ENCODE peak calls at places on chromosomes 16 and 17, in six cellular contexts. C is endothelial cell of umbilical vein, T is K562, Z is A549, N is GM12878, A is HepG2. X is an unnamed sample.

GRCh38 chr16:1145383-1146100 is 7.4 kb upstream of the CACNA1H start:
- DNase-seq in C (no peak), T (no peak), Z (no peak), N (no peak), A (no peak), X (no peak)

GRCh38 chr16:69567031-69567680 is 1.4 kb downstream of the NFAT5 start:
- DNase-seq in C (peak), T (peak), Z (no peak), N (no peak), A (peak), X (peak)

GRCh38 chr17:47829870-47830269 is 1.5 kb downstream of the MRPL10 start:
- DNase-seq in C (no peak), T (no peak), Z (no peak), N (no peak), A (no peak), X (no peak)

GRCh38 chr16:78446486-78446885 is 347.0 kb downstream of the WWOX start:
- DNase-seq in C (no peak), T (no peak), Z (no peak), N (no peak), A (no peak), X (no peak)

GRCh38 chr16:27771201-27771910 is 221.4 kb downstream of the KATNIP start:
- DNase-seq in C (no peak), T (no peak), Z (no peak), N (no peak), A (no peak), X (no peak)

GRCh38 chr17:62627219-62627903 is at the start of gene MRC2:
- DNase-seq in C (peak), T (peak), Z (peak), N (no peak), A (no peak), X (peak)

GRCh38 chr17:19238167-19238505 is 970 bp downstream of the EPN2 start:
- DNase-seq in C (peak), T (no peak), Z (peak), N (no peak), A (no peak), X (no peak)

GRCh38 chr16:2043980-2044451 is 3.6 kb downstream of the NTHL1 start:
- DNase-seq in C (peak), T (no peak), Z (no peak), N (no peak), A (no peak), X (no peak)

GRCh38 chr16:57123216-57123968 is 31.0 kb downstream of the CPNE2 start:
- DNase-seq in C (no peak), T (peak), Z (no peak), N (no peak), A (no peak), X (peak)

GRCh38 chr17:71922439-71922838 is 198.4 kb upstream of the SOX9 start:
- DNase-seq in C (no peak), T (no peak), Z (no peak), N (peak), A (no peak), X (no peak)

GRCh38 chr17:40301315-40301714 is 7.7 kb upstream of the RARA start:
- DNase-seq in C (no peak), T (peak), Z (no peak), N (no peak), A (no peak), X (peak)

GRCh38 chr17:40415390-40415789 is 2.3 kb downstream of the TOP2A start:
- DNase-seq in C (peak), T (peak), Z (peak), N (no peak), A (peak), X (peak)

GRCh38 chr17:41967141-41967920 is 736 bp downstream of the CNP start:
- DNase-seq in C (no peak), T (peak), Z (no peak), N (no peak), A (peak), X (no peak)

GRCh38 chr17:76911299-76912007 is 43.2 kb downstream of the MGAT5B start:
- DNase-seq in C (no peak), T (no peak), Z (no peak), N (no peak), A (no peak), X (no peak)

GRCh38 chr17:9272506-9272905 is 251.2 kb downstream of the NTN1 start:
- DNase-seq in C (no peak), T (no peak), Z (no peak), N (no peak), A (no peak), X (no peak)

GRCh38 chr17:55314784-55315491 is 50.2 kb downstream of the HLF start:
- DNase-seq in C (no peak), T (no peak), Z (no peak), N (no peak), A (no peak), X (no peak)

GRCh38 chr16:1972490-1972877 is 631 bp downstream of the TBL3 start:
- DNase-seq in C (no peak), T (peak), Z (no peak), N (no peak), A (no peak), X (peak)

GRCh38 chr16:69187891-69188451 is 1.0 kb downstream of the SNTB2 start:
- DNase-seq in C (peak), T (peak), Z (peak), N (no peak), A (peak), X (peak)

GRCh38 chr16:57261806-57262205 is 16.7 kb downstream of the ARL2BP start:
- DNase-seq in C (no peak), T (no peak), Z (no peak), N (no peak), A (no peak), X (no peak)

GRCh38 chr17:45794840-45795239 is 10.7 kb downstream of the CRHR1 start:
- DNase-seq in C (no peak), T (peak), Z (peak), N (no peak), A (no peak), X (no peak)

GRCh38 chr17:7858487-7858832 is 657 bp downstream of the CYB5D1 start:
- DNase-seq in C (peak), T (peak), Z (peak), N (no peak), A (peak), X (peak)

GRCh38 chr17:47120521-47121095 is 68.5 kb downstream of the CDC27 start:
- DNase-seq in C (no peak), T (no peak), Z (no peak), N (no peak), A (no peak), X (no peak)

GRCh38 chr16:88367560-88367959 is 15.2 kb upstream of the ZNF469 start:
- DNase-seq in C (no peak), T (no peak), Z (no peak), N (no peak), A (no peak), X (no peak)

GRCh38 chr16:46650224-46650623 is 29.0 kb upstream of the SHCBP1 start:
- DNase-seq in C (no peak), T (no peak), Z (no peak), N (no peak), A (no peak), X (no peak)

GRCh38 chr17:17679748-17680147 is 1.5 kb upstream of the RAI1 start:
- DNase-seq in C (no peak), T (no peak), Z (no peak), N (no peak), A (no peak), X (no peak)

GRCh38 chr17:82613283-82614094 is 34.8 kb downstream of the WDR45B start:
- DNase-seq in C (no peak), T (no peak), Z (no peak), N (no peak), A (no peak), X (no peak)

GRCh38 chr16:14628806-14629611 is 1.1 kb downstream of the PARN start:
- DNase-seq in C (no peak), T (peak), Z (no peak), N (no peak), A (no peak), X (no peak)

GRCh38 chr17:71163813-71164122 is 957.1 kb upstream of the SOX9 start:
- DNase-seq in C (no peak), T (no peak), Z (no peak), N (no peak), A (no peak), X (no peak)

GRCh38 chr16:89422905-89423630 is 67.3 kb downstream of the ANKRD11 start:
- DNase-seq in C (no peak), T (no peak), Z (no peak), N (peak), A (peak), X (peak)

GRCh38 chr16:1178295-1178910 is 25.5 kb downstream of the CACNA1H start:
- DNase-seq in C (no peak), T (peak), Z (no peak), N (no peak), A (no peak), X (no peak)

GRCh38 chr17:14304222-14304844 is 3.5 kb downstream of the HS3ST3B1 start:
- DNase-seq in C (no peak), T (no peak), Z (no peak), N (no peak), A (no peak), X (no peak)

GRCh38 chr16:87319011-87319410 is 1.8 kb upstream of the C16orf95 start:
- DNase-seq in C (no peak), T (no peak), Z (no peak), N (no peak), A (no peak), X (no peak)

GRCh38 chr17:40035162-40035559 is 19.0 kb downstream of the MED24 start:
- DNase-seq in C (peak), T (peak), Z (peak), N (no peak), A (no peak), X (peak)

GRCh38 chr16:16162591-16162990 is 60.7 kb downstream of the ABCC6 start:
- DNase-seq in C (no peak), T (no peak), Z (no peak), N (no peak), A (no peak), X (no peak)

GRCh38 chr17:30720013-30720471 is 104.5 kb downstream of the CRLF3 start:
- DNase-seq in C (no peak), T (no peak), Z (no peak), N (no peak), A (no peak), X (no peak)

GRCh38 chr16:65038125-65038524 is 83.7 kb downstream of the CDH11 start:
- DNase-seq in C (no peak), T (no peak), Z (no peak), N (no peak), A (no peak), X (no peak)

GRCh38 chr16:57041182-57042156 is 50.9 kb upstream of the CPNE2 start:
- DNase-seq in C (no peak), T (no peak), Z (no peak), N (peak), A (no peak), X (peak)

GRCh38 chr17:40431231-40431602 is 12.0 kb upstream of the IGFBP4 start:
- DNase-seq in C (no peak), T (no peak), Z (no peak), N (no peak), A (no peak), X (no peak)

GRCh38 chr16:50844840-50845239 is 103.0 kb downstream of the CYLD start:
- DNase-seq in C (no peak), T (no peak), Z (no peak), N (no peak), A (no peak), X (no peak)
- H3K4me3 ChIP-seq in C (no peak), T (no peak), Z (no peak), N (no peak), A (no peak), X (no peak)

GRCh38 chr16:73050115-73051099 is 2.5 kb upstream of the ZFHX3 start:
- DNase-seq in C (no peak), T (no peak), Z (no peak), N (no peak), A (no peak), X (no peak)
- TF ChIP-seq CTCF in C (no peak), T (no peak), Z (no peak), N (no peak), A (peak), X (no peak)

GRCh38 chr16:58502217-58502921 is 2.4 kb downstream of the NDRG4 start:
- DNase-seq in C (no peak), T (no peak), Z (no peak), N (no peak), A (no peak), X (no peak)
- TF ChIP-seq MYC in C (no peak), T (no peak), Z (no peak), N (no peak), A (no peak), X (no peak)

GRCh38 chr17:78824240-78824639 is 16.4 kb downstream of the USP36 start:
- DNase-seq in C (no peak), T (no peak), Z (no peak), N (no peak), A (no peak), X (no peak)

GRCh38 chr17:78826836-78827509 is 13.6 kb downstream of the USP36 start:
- DNase-seq in C (no peak), T (no peak), Z (no peak), N (no peak), A (no peak), X (no peak)

GRCh38 chr17:78823282-78824046 is 17.1 kb downstream of the USP36 start:
- DNase-seq in C (no peak), T (no peak), Z (no peak), N (no peak), A (no peak), X (no peak)

GRCh38 chr17:78826426-78826825 is 14.2 kb downstream of the USP36 start:
- DNase-seq in C (no peak), T (no peak), Z (no peak), N (no peak), A (no peak), X (no peak)

DNA sequence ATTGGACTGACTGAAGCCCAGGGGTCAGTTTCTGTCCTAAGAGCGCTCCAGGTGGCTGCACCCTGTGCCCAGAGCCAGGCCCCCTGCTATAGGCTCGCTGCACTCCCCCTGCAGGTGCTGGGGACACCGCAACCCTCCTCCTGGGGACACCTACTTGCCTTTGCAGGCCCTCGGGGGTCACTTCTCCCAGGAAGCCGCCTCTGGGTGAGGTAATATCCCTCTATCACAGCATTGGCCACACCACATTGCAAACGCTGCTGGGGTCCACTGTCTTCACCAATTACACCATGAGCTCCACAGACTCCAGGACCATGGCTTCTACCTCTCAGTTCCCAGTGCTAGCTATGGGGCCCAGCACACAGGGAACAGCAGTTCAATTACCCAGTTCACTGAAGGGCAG is 14.9 kb downstream of the USP36 start:
- DNase-seq in C (no peak), T (no peak), Z (no peak), N (no peak), A (no peak), X (no peak)
- H3K4me3 ChIP-seq in C (no peak), T (no peak), Z (no peak), N (no peak), A (no peak), X (no peak)

DNA sequence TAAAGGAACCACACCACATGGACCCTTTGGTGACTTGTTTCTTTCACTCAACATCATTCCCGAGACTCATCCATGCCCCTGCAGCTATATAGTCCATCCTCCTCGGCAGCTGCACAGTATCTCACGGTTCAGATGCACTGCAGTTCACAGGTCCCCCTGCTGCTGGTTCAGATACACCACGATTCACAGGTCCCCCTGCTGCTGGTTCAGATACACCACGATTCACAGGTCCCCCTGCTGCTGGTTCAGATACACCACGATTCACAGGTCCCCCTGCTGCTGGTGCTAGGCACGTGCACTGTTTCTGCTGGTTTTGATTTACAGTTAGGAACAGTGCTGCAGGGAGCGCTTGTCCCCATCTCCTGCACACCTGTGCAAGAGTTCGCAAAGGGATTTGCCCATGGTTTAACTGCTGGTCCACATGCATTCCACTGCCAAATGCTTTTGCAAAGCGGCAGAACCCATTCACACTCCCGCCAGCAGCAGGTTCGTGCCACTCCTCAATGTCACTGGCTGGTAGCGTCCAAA is 3.8 kb downstream of the HSDL1 start:
- DNase-seq in C (no peak), T (peak), Z (peak), N (no peak), A (peak), X (peak)
- TF ChIP-seq CTCF in C (no peak), T (peak), Z (no peak), N (no peak), A (peak), X (peak)